ENCODE peak calls at places on chromosomes 11 and 22, in ten cellular contexts. U, T, E, W, H, S, J, D, R and B are unnamed samples.

GRCh38 chr22:28008056-28008455 is 89.0 kb upstream of the PITPNB start:
- DNase-seq in U (no peak), T (no peak), E (no peak), W (no peak), H (no peak), S (no peak), J (no peak), D (no peak), R (no peak), B (no peak)

GRCh38 chr22:39731881-39732555 is 161.5 kb downstream of the CACNA1I start:
- DNase-seq in U (no peak), T (no peak), E (no peak), W (peak), H (no peak), S (no peak), J (no peak), D (no peak), R (no peak), B (no peak)

GRCh38 chr11:65003282-65003681 is 6.5 kb upstream of the BATF2 start:
- DNase-seq in U (no peak), T (no peak), E (peak), W (peak), H (no peak), S (no peak), J (peak), D (peak), R (no peak), B (no peak)

GRCh38 chr11:33182246-33182878 is 21.1 kb upstream of the CSTF3 start:
- DNase-seq in U (no peak), T (no peak), E (no peak), W (no peak), H (no peak), S (no peak), J (no peak), D (no peak), R (no peak), B (no peak)

GRCh38 chr11:57779275-57779674 is 17.7 kb downstream of the CTNND1 start:
- DNase-seq in U (no peak), T (no peak), E (peak), W (no peak), H (no peak), S (peak), J (peak), D (peak), R (no peak), B (no peak)

GRCh38 chr11:33317662-33318061 is 60.5 kb downstream of the HIPK3 start:
- DNase-seq in U (no peak), T (no peak), E (no peak), W (peak), H (no peak), S (no peak), J (no peak), D (peak), R (no peak), B (no peak)

GRCh38 chr11:74777877-74778276 is 29.2 kb downstream of the RNF169 start:
- DNase-seq in U (no peak), T (no peak), E (no peak), W (no peak), H (no peak), S (no peak), J (no peak), D (no peak), R (no peak), B (no peak)

GRCh38 chr11:65546217-65546958 is 11.8 kb downstream of the LTBP3 start:
- DNase-seq in U (peak), T (peak), E (no peak), W (peak), H (no peak), S (peak), J (peak), D (no peak), R (peak), B (no peak)

GRCh38 chr11:73729594-73730206 is 31.2 kb downstream of the RAB6A start:
- DNase-seq in U (peak), T (no peak), E (no peak), W (peak), H (no peak), S (peak), J (peak), D (no peak), R (no peak), B (no peak)

GRCh38 chr11:69972351-69972802 is 105.7 kb upstream of the ANO1 start:
- DNase-seq in U (peak), T (no peak), E (no peak), W (no peak), H (no peak), S (no peak), J (no peak), D (no peak), R (no peak), B (no peak)

GRCh38 chr22:28198692-28199091 is 279.6 kb upstream of the PITPNB start:
- DNase-seq in U (no peak), T (no peak), E (no peak), W (no peak), H (no peak), S (no peak), J (no peak), D (peak), R (no peak), B (no peak)

GRCh38 chr11:57971272-57972012 is 52.2 kb upstream of the OR9Q1 start:
- DNase-seq in U (no peak), T (no peak), E (no peak), W (no peak), H (no peak), S (no peak), J (no peak), D (no peak), R (no peak), B (no peak)

GRCh38 chr22:49312601-49313000 is 515.1 kb downstream of the BRD1 start:
- DNase-seq in U (no peak), T (no peak), E (no peak), W (peak), H (no peak), S (no peak), J (no peak), D (no peak), R (no peak), B (no peak)

GRCh38 chr11:29310016-29310415 is 706.8 kb downstream of the KCNA4 start:
- DNase-seq in U (no peak), T (no peak), E (peak), W (no peak), H (peak), S (no peak), J (no peak), D (peak), R (no peak), B (peak)

GRCh38 chr22:46653596-46653995 is 33.4 kb downstream of the GRAMD4 start:
- DNase-seq in U (no peak), T (no peak), E (no peak), W (no peak), H (no peak), S (no peak), J (no peak), D (no peak), R (no peak), B (no peak)

GRCh38 chr11:16091862-16092261 is 264.5 kb downstream of the SOX6 start:
- DNase-seq in U (no peak), T (no peak), E (no peak), W (no peak), H (no peak), S (no peak), J (no peak), D (no peak), R (no peak), B (no peak)
- H3K4me3 ChIP-seq in U (no peak), T (no peak), E (no peak), W (no peak), H (no peak), S (no peak), J (no peak), D (no peak), R (no peak), B (no peak)

GRCh38 chr11:47270331-47271271 is 668 bp downstream of the MADD start:
- DNase-seq in U (peak), T (peak), E (peak), W (peak), H (no peak), S (peak), J (no peak), D (peak), R (no peak), B (no peak)
- TF ChIP-seq CTCF in U (peak), T (no peak), E (peak), W (peak), H (peak), S (peak), J (peak), D (no peak), R (no peak), B (no peak)

GRCh38 chr11:82680252-82680651 is 53.4 kb downstream of the FAM181B start:
- DNase-seq in U (no peak), T (no peak), E (no peak), W (no peak), H (no peak), S (no peak), J (no peak), D (no peak), R (no peak), B (peak)
- H3K4me3 ChIP-seq in U (no peak), T (no peak), E (no peak), W (no peak), H (no peak), S (no peak), J (no peak), D (no peak), R (no peak), B (no peak)

GRCh38 chr11:120432056-120433018 is 79.2 kb upstream of the GRIK4 start:
- DNase-seq in U (no peak), T (no peak), E (peak), W (peak), H (peak), S (peak), J (no peak), D (peak), R (no peak), B (peak)

GRCh38 chr11:120431633-120432032 is 79.9 kb upstream of the GRIK4 start:
- DNase-seq in U (peak), T (no peak), E (no peak), W (no peak), H (peak), S (peak), J (peak), D (peak), R (no peak), B (peak)
- TF ChIP-seq CTCF in U (peak), T (peak), E (peak), W (peak), H (peak), S (peak), J (peak), D (peak), R (peak), B (peak)

GRCh38 chr11:128375941-128376340 is 211.4 kb downstream of the ETS1 start:
- DNase-seq in U (no peak), T (no peak), E (no peak), W (no peak), H (no peak), S (no peak), J (no peak), D (no peak), R (no peak), B (no peak)
- H3K4me3 ChIP-seq in U (no peak), T (no peak), E (no peak), W (no peak), H (no peak), S (no peak), J (no peak), D (no peak), R (no peak), B (no peak)

DNA sequence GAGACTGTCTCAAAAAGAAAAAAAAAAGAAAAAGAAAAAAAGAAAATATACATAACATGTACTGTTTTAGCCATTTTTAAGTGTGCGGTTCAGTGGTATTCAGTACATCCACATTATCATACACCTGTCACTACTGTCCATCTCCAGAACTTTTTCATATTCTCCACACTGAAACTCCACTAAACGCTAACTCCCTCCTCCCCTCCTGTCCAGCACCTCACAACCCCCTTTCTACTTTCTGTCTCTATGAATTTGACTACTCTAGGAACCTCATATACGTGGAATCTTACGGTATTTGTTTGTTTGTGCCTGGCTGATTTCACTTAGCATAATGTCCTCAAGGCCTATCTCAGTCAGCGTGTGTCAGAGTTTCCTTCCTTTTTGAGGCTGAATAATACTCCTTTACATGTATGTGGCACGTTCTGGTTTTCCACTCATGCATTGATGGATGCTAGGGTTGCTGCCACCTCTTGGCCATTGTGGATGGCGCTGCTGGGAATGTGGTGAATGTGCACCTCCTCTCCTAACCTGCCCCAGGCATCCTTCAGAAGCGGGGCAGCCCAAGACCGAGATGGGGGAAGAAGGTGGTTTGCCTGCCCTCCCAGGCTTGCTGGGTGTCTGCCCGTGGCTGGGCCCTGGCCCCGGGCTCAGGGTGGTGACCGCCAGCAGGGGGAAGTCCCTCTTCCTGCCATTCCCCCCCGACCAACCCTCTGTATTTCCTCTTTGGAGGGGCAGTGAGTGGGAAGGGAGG is 60.5 kb downstream of the BCR start:
- DNase-seq in U (peak), T (no peak), E (no peak), W (no peak), H (no peak), S (peak), J (peak), D (no peak), R (no peak), B (no peak)
- TF ChIP-seq CTCF in U (peak), T (no peak), E (peak), W (peak), H (peak), S (no peak), J (peak), D (no peak), R (peak), B (peak)

GRCh38 chr11:93330446-93330984 is at the start of gene DEUP1:
- DNase-seq in U (no peak), T (peak), E (peak), W (peak), H (no peak), S (peak), J (peak), D (peak), R (peak), B (no peak)
- H3K4me3 ChIP-seq in U (no peak), T (peak), E (peak), W (peak), H (no peak), S (peak), J (peak), D (no peak), R (peak), B (peak)

GRCh38 chr11:118149493-118149892 is 3.1 kb downstream of the SCN4B start:
- DNase-seq in U (no peak), T (no peak), E (no peak), W (peak), H (no peak), S (no peak), J (no peak), D (no peak), R (no peak), B (no peak)
- TF ChIP-seq CTCF in U (no peak), T (no peak), E (no peak), W (no peak), H (no peak), S (no peak), J (no peak), D (no peak), R (no peak), B (no peak)

GRCh38 chr11:128714881-128715280 is 21.0 kb downstream of the FLI1 start:
- DNase-seq in U (no peak), T (no peak), E (peak), W (peak), H (peak), S (no peak), J (no peak), D (peak), R (no peak), B (peak)

GRCh38 chr11:128716231-128716630 is 22.4 kb downstream of the FLI1 start:
- DNase-seq in U (no peak), T (no peak), E (peak), W (no peak), H (no peak), S (no peak), J (no peak), D (no peak), R (no peak), B (no peak)

GRCh38 chr11:128714121-128714520 is 20.2 kb downstream of the FLI1 start:
- DNase-seq in U (no peak), T (no peak), E (no peak), W (no peak), H (no peak), S (no peak), J (no peak), D (no peak), R (no peak), B (no peak)

GRCh38 chr11:128716661-128717210 is 22.9 kb downstream of the FLI1 start:
- DNase-seq in U (peak), T (no peak), E (peak), W (peak), H (no peak), S (no peak), J (peak), D (peak), R (no peak), B (peak)

DNA sequence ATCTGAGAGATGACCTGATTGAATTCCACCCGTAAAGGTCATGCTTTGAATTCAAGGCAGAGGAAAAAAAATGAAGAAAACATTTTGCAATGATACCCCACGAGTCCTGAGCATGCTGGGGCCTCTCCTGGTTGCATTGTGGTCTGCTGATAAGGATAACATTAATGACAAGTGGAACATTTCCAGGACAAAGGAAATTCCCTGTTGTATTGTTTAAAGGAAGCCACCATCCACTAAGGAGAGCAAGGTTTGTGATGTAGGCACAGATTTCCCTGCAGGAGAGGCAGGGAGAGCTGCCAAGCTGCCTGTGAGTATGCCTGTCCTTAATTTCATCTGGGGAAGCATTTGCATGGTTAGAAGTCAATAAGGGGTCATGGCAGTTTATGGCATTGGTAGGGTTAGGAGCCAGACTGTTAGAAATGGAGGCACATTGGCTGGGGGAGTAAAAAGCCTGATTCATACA is 21.9 kb downstream of the FLI1 start:
- DNase-seq in U (no peak), T (no peak), E (peak), W (no peak), H (no peak), S (no peak), J (peak), D (peak), R (no peak), B (peak)
- H3K4me3 ChIP-seq in U (peak), T (peak), E (no peak), W (peak), H (no peak), S (no peak), J (no peak), D (no peak), R (no peak), B (no peak)

GRCh38 chr11:119152604-119153003 is 3.8 kb downstream of the ABCG4 start:
- DNase-seq in U (no peak), T (no peak), E (no peak), W (no peak), H (no peak), S (no peak), J (no peak), D (no peak), R (no peak), B (no peak)

GRCh38 chr11:119152043-119152442 is 3.2 kb downstream of the ABCG4 start:
- DNase-seq in U (no peak), T (no peak), E (no peak), W (peak), H (no peak), S (no peak), J (no peak), D (no peak), R (no peak), B (no peak)

GRCh38 chr11:119155733-119156492 is 7.1 kb downstream of the ABCG4 start:
- DNase-seq in U (peak), T (no peak), E (no peak), W (peak), H (no peak), S (peak), J (peak), D (no peak), R (no peak), B (no peak)

GRCh38 chr11:119153049-119153818 is 4.4 kb downstream of the ABCG4 start:
- DNase-seq in U (no peak), T (no peak), E (no peak), W (peak), H (no peak), S (no peak), J (peak), D (no peak), R (no peak), B (no peak)

GRCh38 chr11:119154178-119154577 is 5.3 kb downstream of the ABCG4 start:
- DNase-seq in U (no peak), T (no peak), E (no peak), W (peak), H (no peak), S (no peak), J (no peak), D (no peak), R (no peak), B (no peak)
- TF ChIP-seq CTCF in U (no peak), T (no peak), E (no peak), W (no peak), H (no peak), S (no peak), J (no peak), D (no peak), R (no peak), B (no peak)